ENCODE peak calls at places on chromosomes 12 and 14, in five cellular contexts. J is PC-3, X is IMR-90, P is suprapubic skin, T is fibroblast of the aortic adventitia. F is an unnamed sample.

GRCh38 chr14:23829736-23830474 is 123.7 kb upstream of the DHRS4 start:
- DNase-seq in T (peak), P (no peak), X (peak), J (peak), F (peak)

GRCh38 chr12:98085360-98085759 is 430.0 kb upstream of the TMPO start:
- DNase-seq in X (no peak), P (no peak), J (no peak), T (no peak), F (no peak)

GRCh38 chr14:61511558-61511924 is 183.8 kb upstream of the HIF1A start:
- DNase-seq in J (no peak), X (no peak), P (no peak), T (no peak), F (no peak)

GRCh38 chr12:115960-116915 is 49.7 kb downstream of the IQSEC3 start:
- DNase-seq in X (no peak), J (no peak), P (no peak), T (no peak), F (no peak)

GRCh38 chr12:104998423-104999346 is 12.6 kb downstream of the NOPCHAP1 start:
- DNase-seq in X (no peak), P (no peak), J (no peak), T (no peak), F (no peak)

GRCh38 chr12:46371718-46372130 is 849 bp downstream of the SLC38A2 start:
- DNase-seq in T (peak), X (peak), P (peak), J (peak), F (peak)

GRCh38 chr12:122293081-122293480 is 26.8 kb upstream of the VPS33A start:
- DNase-seq in P (no peak), T (no peak), J (no peak), X (no peak), F (no peak)

GRCh38 chr12:13148532-13148847 is 45.0 kb upstream of the GSG1 start:
- DNase-seq in P (no peak), J (no peak), X (no peak), T (peak), F (no peak)

GRCh38 chr14:105147701-105148603 is 20.6 kb downstream of the JAG2 start:
- DNase-seq in P (no peak), J (no peak), X (no peak), T (no peak), F (no peak)

GRCh38 chr12:104272938-104273337 is 30.6 kb upstream of the EID3 start:
- DNase-seq in T (no peak), P (no peak), J (no peak), X (no peak), F (no peak)

GRCh38 chr12:58781609-58782008 is 138.7 kb downstream of the LRIG3 start:
- DNase-seq in J (no peak), X (no peak), P (no peak), T (no peak), F (no peak)

GRCh38 chr12:44497044-44497443 is 379.1 kb downstream of the NELL2 start:
- DNase-seq in P (no peak), T (no peak), J (peak), X (no peak), F (no peak)

GRCh38 chr14:100589760-100590469 is 2.7 kb upstream of the BEGAIN start:
- DNase-seq in T (no peak), P (no peak), J (no peak), X (no peak), F (no peak)

GRCh38 chr12:8662592-8662991 is at the start of gene MFAP5:
- DNase-seq in J (no peak), P (no peak), T (peak), X (peak), F (peak)

GRCh38 chr12:118017926-118018325 is 1.4 kb downstream of the RFC5 start:
- DNase-seq in T (no peak), J (no peak), P (no peak), X (no peak), F (no peak)

GRCh38 chr14:58014778-58015177 is 137.2 kb downstream of the ARMH4 start:
- DNase-seq in P (no peak), T (no peak), X (no peak), J (no peak), F (no peak)

GRCh38 chr12:113322353-113322752 is 12.6 kb downstream of the SLC8B1 start:
- DNase-seq in J (peak), P (no peak), T (peak), X (peak), F (peak)

GRCh38 chr12:124453419-124454351 is 113.7 kb downstream of the NCOR2 start:
- DNase-seq in X (peak), J (peak), P (no peak), T (peak), F (peak)

GRCh38 chr14:89303452-89304435 is 113.3 kb downstream of the FOXN3 start:
- DNase-seq in X (peak), J (peak), T (peak), P (no peak), F (peak)

GRCh38 chr14:97458302-97459137 is 661.3 kb downstream of the VRK1 start:
- DNase-seq in X (no peak), T (no peak), P (no peak), J (no peak), F (no peak)

GRCh38 chr14:30193056-30193455 is 265.4 kb upstream of the PRKD1 start:
- DNase-seq in T (no peak), J (no peak), X (no peak), P (no peak), F (peak)

GRCh38 chr12:108482717-108483212 is 32.3 kb upstream of the FICD start:
- DNase-seq in T (no peak), X (peak), J (peak), P (no peak), F (no peak)

GRCh38 chr12:124497658-124498057 is 69.8 kb downstream of the NCOR2 start:
- DNase-seq in P (peak), J (no peak), T (peak), X (peak), F (peak)

GRCh38 chr12:75710361-75711069 is 199.1 kb upstream of the KRR1 start:
- DNase-seq in X (no peak), P (no peak), J (no peak), T (no peak), F (no peak)

GRCh38 chr14:29990993-29991392 is 63.3 kb upstream of the PRKD1 start:
- DNase-seq in J (no peak), P (no peak), X (no peak), T (no peak), F (no peak)

GRCh38 chr14:93337143-93337753 is 4.4 kb upstream of the BTBD7 start:
- DNase-seq in P (no peak), X (no peak), T (no peak), J (no peak), F (no peak)
- TF ChIP-seq CTCF in P (no peak), X (no peak), T (no peak), J (no peak), F (no peak)

DNA sequence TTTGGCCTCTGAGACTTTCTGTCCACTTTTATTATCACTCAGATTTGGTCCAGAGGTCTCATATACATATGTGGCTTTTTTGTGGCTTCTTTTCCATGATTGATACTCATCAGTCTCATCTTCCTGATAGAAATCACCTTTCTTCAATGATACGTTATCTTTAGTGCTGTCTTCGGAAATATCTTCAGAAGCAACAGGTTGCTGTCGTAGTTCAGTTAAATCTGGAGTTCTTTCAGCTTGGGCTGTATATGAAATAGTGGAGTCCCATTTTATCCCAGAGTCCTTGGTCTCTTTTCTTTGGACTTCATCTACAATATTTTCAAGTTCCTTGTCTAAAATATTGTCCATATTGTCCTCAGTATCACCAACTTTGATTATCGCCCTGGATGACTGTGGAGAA is 41.0 kb downstream of the FAM186A start:
- DNase-seq in P (no peak), T (no peak), X (no peak), J (no peak), F (no peak)
- H3K4me3 ChIP-seq in P (no peak), T (no peak), X (no peak), J (no peak), F (no peak)

DNA sequence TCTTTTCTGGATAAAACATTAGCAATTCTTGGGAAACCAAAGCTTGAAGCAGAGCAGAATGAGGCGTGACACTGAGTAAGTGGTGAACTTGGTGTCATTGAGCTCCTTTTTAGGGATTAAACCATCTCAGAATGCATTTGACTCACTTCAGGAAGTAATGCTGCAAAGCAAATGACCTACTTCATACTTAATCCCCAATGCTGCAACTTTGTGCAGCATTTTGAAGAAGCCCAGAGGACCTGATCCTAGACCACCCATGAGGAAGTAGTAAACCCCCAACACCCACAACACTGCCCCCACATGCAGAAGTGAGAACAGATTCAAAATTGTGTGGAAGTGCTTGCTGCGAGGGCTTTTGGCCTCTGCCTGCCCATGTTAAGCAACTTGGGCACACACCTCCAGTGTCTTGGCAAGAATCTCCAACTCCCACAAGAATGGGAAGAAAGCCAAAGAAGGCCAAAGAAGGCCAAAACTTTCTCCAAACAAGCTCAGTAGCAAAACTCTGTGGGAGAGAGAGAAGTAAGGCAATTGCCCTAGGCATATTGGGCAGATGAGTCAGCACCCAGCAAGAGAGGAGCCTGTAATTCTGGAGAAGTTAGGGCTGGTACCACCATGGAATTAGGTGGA is 69.2 kb upstream of the ETV6 start:
- DNase-seq in J (peak), T (peak), P (no peak), X (peak), F (peak)
- TF ChIP-seq CTCF in J (no peak), T (no peak), P (no peak), X (no peak), F (no peak)

GRCh38 chr12:22728989-22729388 is 104.0 kb downstream of the ETNK1 start:
- DNase-seq in T (no peak), P (no peak), J (no peak), X (no peak), F (no peak)
- H3K4me3 ChIP-seq in T (no peak), P (no peak), J (no peak), X (no peak), F (no peak)

DNA sequence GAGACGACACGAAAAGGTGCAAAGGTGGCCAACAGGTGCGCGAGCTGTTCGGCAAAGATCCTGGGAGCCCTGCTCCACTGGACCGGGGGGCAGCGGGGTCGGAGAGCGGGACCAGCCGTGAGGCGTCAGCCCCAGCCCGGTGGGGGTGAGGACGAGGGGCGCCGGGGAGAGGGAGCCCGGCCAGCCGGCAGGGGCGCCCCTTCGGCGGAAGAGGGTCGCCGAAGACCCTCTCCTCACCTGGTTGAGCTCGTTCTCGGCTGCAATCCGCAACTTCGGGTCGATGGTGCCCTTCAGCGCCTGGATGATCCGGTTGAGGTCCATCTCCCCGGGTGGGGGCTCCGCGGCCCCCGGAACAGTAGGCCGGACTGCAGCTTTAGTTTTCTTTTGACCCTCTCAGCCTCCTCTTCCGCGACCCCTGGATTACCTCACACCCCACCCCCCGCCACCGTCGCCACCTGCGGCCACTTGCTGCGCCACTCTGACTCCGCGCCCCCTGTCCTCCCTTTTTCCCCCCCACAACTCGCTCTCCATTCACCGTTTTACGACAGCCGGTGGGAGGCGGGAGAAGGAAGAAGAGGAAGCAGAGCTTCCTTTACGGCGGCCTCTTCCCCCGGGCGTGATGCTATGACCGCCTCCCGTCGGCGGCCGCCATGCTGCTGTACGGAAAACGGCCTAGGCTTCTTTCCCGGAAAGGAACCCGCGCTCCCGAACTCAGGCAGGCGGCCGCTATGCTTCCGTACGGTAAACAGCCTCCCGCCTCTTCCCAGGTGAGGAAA is at the start of gene IPO8:
- DNase-seq in P (peak), X (peak), T (peak), J (peak), F (peak)
- TF ChIP-seq CTCF in P (no peak), X (peak), T (peak), J (peak), F (peak)

DNA sequence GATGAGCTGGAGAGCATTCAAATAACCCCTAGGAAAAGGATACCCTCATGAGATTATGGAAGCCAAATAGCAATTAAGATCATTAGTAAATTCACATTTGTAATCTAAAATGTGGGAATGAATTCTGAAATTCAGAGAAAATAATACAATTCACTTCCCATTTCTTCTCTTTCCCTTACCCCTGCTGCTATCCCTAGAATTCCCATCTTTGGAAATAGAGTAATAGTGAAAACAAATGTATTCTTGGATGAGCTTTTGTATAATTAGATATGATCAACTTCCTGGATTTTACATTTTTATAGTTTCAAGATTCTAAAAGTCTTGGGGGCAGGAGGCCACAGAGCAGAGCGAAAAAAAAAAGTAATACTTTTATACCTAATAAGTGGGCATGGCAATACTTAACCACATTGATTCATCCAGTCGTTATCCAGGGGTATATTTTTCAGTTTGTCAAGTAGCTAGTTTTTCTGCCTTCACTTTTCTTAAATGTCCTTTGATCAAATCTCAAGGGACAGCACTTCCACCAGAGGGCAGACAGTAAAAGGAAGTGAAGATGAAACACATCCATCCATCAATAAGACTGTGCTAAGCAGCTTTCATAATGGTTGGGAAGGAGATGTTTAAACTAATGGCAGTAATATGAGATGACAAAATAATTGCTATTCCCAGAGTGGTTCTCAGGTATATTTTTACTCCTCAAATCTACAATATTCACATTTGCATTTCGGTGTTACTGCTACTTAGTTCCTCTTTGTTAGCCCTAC is 401.3 kb downstream of the DIO2 start:
- DNase-seq in J (peak), X (peak), P (no peak), T (no peak), F (peak)
- H3K4me3 ChIP-seq in J (no peak), X (no peak), P (no peak), T (no peak), F (no peak)